ENCODE peak calls at places on chromosomes 16 and 17, in five cellular contexts. P is K562, I is H1, D is stomach, Z is HCT116. S is an unnamed sample.

GRCh38 chr16:75379911-75380847 is 53.1 kb downstream of the CFDP1 start:
- DNase-seq in Z (no peak), I (no peak), P (no peak), D (no peak), S (no peak)

GRCh38 chr16:89343501-89344291 is 126.2 kb downstream of the ZNF778 start:
- DNase-seq in D (no peak), I (no peak), Z (peak; percentile 77), P (no peak), S (no peak)

GRCh38 chr17:44278006-44278405 is 10.1 kb upstream of the SLC4A1 start:
- DNase-seq in Z (no peak), P (no peak), D (no peak), I (no peak), S (no peak)

GRCh38 chr17:58410714-58411407 is 6.5 kb downstream of the RNF43 start:
- DNase-seq in I (no peak), D (no peak), Z (no peak), P (no peak), S (no peak)

GRCh38 chr16:78903237-78903636 is 697.3 kb downstream of the MAF start:
- DNase-seq in D (no peak), I (no peak), Z (no peak), P (no peak), S (no peak)

GRCh38 chr16:50994995-50995394 is 156.1 kb downstream of the SALL1 start:
- DNase-seq in D (no peak), I (no peak), Z (no peak), P (no peak), S (no peak)

GRCh38 chr16:85123891-85124635 is 11.8 kb upstream of the CIBAR2 start:
- DNase-seq in P (no peak), D (no peak), Z (no peak), I (no peak), S (no peak)

GRCh38 chr17:14080847-14081251 is 11.5 kb downstream of the COX10 start:
- DNase-seq in I (no peak), Z (no peak), P (no peak), D (no peak), S (no peak)

GRCh38 chr16:10752843-10753523 is 9.3 kb downstream of the NUBP1 start:
- DNase-seq in D (peak; percentile 31), I (no peak), P (no peak), Z (no peak), S (no peak)

GRCh38 chr17:64216385-64217248 is 46.4 kb downstream of the TEX2 start:
- DNase-seq in I (peak; percentile 55), Z (no peak), D (peak; percentile 53), P (peak; percentile 62), S (no peak)

GRCh38 chr17:72726936-72727335 is 365.6 kb downstream of the SLC39A11 start:
- DNase-seq in Z (no peak), I (no peak), P (no peak), D (no peak), S (no peak)

GRCh38 chr16:330746-331145 is 21.8 kb downstream of the AXIN1 start:
- DNase-seq in Z (no peak), P (no peak), D (no peak), I (no peak), S (no peak)

GRCh38 chr17:45646288-45646988 is 137.7 kb upstream of the CRHR1 start:
- DNase-seq in D (no peak), P (no peak), I (no peak), Z (no peak), S (no peak)

GRCh38 chr17:74603032-74603635 is 11.1 kb upstream of the CD300LD start:
- DNase-seq in I (no peak), P (no peak), Z (no peak), D (no peak), S (no peak)

GRCh38 chr17:77061711-77062110 is 79.1 kb upstream of the SEC14L1 start:
- DNase-seq in I (no peak), D (no peak), Z (no peak), P (no peak), S (no peak)

GRCh38 chr17:63247706-63248105 is 198.4 kb downstream of the CYB561 start:
- DNase-seq in Z (no peak), P (no peak), I (no peak), D (no peak), S (no peak)

GRCh38 chr16:81738831-81739496 is 40.1 kb upstream of the PLCG2 start:
- DNase-seq in P (peak; percentile 64), Z (no peak), D (peak; percentile 44), I (no peak), S (no peak)

GRCh38 chr17:78315355-78316114 is 44.3 kb downstream of the SOCS3 start:
- DNase-seq in D (peak; percentile 79), Z (peak; percentile 88), P (peak; percentile 86), I (no peak), S (peak; percentile 56)

GRCh38 chr16:2473425-2473926 is 1.5 kb upstream of the TBC1D24 start:
- DNase-seq in I (peak; percentile 60), Z (no peak), P (peak; percentile 58), D (no peak), S (no peak)

GRCh38 chr17:16491703-16492612 is at the start of gene LRRC75A:
- DNase-seq in I (peak; percentile 74), D (peak; percentile 59), Z (no peak), P (peak; percentile 79), S (peak; percentile 21)

GRCh38 chr16:2226245-2226793 is 2.9 kb downstream of the E4F1 start:
- DNase-seq in P (no peak), D (peak; percentile 74), Z (no peak), I (no peak), S (no peak)

GRCh38 chr16:19698480-19699465 is 19.3 kb downstream of the KNOP1 start:
- DNase-seq in I (no peak), Z (no peak), D (no peak), P (no peak), S (no peak)

GRCh38 chr17:58840820-58841612 is 85.4 kb downstream of the PPM1E start:
- DNase-seq in P (no peak), D (no peak), Z (no peak), I (no peak), S (peak; percentile 13)

GRCh38 chr16:48378276-48378675 is 6.9 kb downstream of the SIAH1 start:
- DNase-seq in P (no peak), D (no peak), I (no peak), Z (no peak), S (no peak)

GRCh38 chr16:31536804-31537361 is 9.2 kb downstream of the AHSP start:
- DNase-seq in P (no peak), Z (no peak), D (no peak), I (no peak), S (no peak)
- H3K4me3 ChIP-seq in P (no peak overlapping the region), Z (no peak overlapping the region), D (peak overlapping the region; percentile 51), I (peak overlapping the region; percentile 32), S (no peak overlapping the region)

DNA sequence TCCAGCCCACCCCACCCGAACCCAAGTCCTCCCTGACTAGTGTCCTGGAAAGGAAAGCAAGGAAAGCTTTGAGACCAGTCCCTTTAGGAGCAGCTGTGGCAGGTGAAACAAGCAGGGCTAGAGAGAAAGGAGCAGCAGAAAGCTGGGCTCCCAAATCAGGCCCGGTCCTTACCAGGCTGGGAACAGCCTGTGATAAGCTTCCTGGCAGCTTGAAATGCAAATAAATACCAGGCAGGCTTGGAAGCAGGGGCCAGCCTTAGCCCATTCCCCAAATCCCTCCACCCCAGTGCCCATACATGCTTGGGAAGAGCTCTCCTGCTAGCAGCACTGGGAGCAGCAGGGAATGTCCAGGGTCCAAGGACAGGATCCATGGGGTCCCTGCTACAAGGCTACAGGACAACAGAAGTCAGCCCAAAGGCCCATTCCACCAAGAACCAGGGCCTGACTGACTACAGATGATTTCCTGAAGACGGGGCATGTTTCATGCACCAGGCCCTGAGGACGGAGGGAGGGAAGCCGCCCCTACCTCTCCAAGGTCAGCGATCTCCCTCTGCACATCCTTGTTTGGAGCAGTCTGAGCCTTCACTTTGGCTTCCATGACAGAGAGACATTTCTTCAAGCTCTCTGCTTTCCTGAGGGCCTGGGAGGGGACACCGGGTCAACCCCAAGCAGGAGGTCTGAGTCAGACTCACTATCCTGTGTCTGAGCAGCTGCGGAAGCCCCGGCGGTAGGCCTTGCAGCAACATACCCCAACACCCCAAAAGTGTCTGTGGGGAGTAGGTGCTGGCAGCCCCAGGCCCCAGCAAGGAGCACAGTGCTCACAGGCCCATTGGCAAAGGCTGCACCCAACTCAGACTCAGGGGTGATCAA is 2.6 kb upstream of the EXOSC6 start:
- DNase-seq in D (no peak), Z (no peak), P (no peak), I (no peak), S (no peak)
- H3K36me3 ChIP-seq in D (peaks cover 66% of the 10 kb centered on the region), Z (peaks cover 31% of the 10 kb centered on the region), P (peaks cover 82% of the 10 kb centered on the region), I (peaks cover 39% of the 10 kb centered on the region), S (peaks cover 24% of the 10 kb centered on the region)

GRCh38 chr17:56833023-56833811 is 503 bp downstream of the C17orf67 start:
- DNase-seq in I (peak; percentile 75), D (peak; percentile 63), Z (peak; percentile 51), P (peak; percentile 67), S (peak; percentile 25)
- TF ChIP-seq POLR2AphosphoS5 in I (peak; percentile 0), D (peak; percentile 10), Z (peak; percentile 46), P (no peak), S (no peak)

DNA sequence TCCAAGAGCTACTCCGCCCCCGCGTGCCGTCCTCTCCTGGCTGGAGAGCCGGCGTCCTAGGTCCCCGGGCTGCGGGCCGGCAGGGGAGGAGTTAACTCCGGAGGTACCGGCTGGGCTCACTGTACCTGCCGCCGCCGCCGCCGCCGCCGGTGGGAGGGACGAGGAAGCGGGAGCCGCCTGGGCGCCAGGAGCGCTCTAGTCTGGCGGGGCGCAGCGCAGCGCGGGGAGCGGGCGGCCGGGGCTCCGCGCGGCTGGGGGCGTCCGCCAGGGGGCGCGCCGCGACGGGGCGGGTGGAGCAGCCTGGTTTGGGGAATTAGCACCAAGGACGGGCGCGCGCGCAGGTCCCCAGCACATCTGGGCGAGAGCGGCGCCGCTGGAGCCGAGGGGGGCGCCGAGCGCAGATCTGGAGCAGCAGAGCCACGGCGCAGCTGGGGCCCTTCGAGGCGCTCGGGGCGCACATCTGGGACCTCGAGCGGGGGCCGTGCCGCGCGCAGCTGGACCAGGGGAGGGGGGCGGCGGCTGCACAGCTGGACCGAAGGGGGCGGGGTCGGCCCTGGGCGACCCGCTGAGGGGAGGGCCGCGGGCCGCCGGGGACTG is at the start of gene NXPH3:
- DNase-seq in D (peak; percentile 80), P (peak; percentile 86), Z (no peak), I (peak; percentile 97), S (peak; percentile 54)
- H3K4me3 ChIP-seq in D (peak within 1 kb of the TSS; percentile 82), P (peak within 1 kb of the TSS; percentile 54), Z (peak within 1 kb of the TSS; percentile 16), I (peak within 1 kb of the TSS; percentile 74), S (peak within 1 kb of the TSS; percentile 50)

GRCh38 chr17:38881600-38882191 is 11.8 kb downstream of the LASP1 start:
- DNase-seq in D (peak; percentile 52), Z (no peak), P (peak; percentile 72), I (no peak), S (no peak)
- H3K36me3 ChIP-seq in D (peaks cover 25% of the 10 kb centered on the region), Z (peaks cover 20% of the 10 kb centered on the region), P (peaks cover 87% of the 10 kb centered on the region), I (no peaks in the 10 kb centered on the region), S (no peaks in the 10 kb centered on the region)